ENCODE peak calls at places on chromosome 14, in nine cellular contexts. M, P, Q, K, L, X, G, I and T are unnamed samples.

GRCh38 chr14:100664234-100664633 is 62.5 kb upstream of the DLK1 start:
- DNase-seq in P (no peak), I (no peak), X (no peak), L (no peak), M (no peak), G (no peak), K (no peak), Q (no peak), T (no peak)

GRCh38 chr14:74480051-74480450 is 13.1 kb downstream of the NPC2 start:
- DNase-seq in L (no peak), G (no peak), Q (no peak), X (no peak), K (no peak), I (no peak), M (no peak), P (no peak), T (no peak)

GRCh38 chr14:104589338-104590195 is 10.0 kb downstream of the C14orf180 start:
- DNase-seq in I (no peak), L (no peak), Q (no peak), M (no peak), K (no peak), G (no peak), P (no peak), X (no peak), T (no peak)

GRCh38 chr14:33848706-33849454 is 102.0 kb downstream of the EGLN3 start:
- DNase-seq in Q (peak), G (peak), X (no peak), K (no peak), M (peak), I (peak), L (peak), P (peak), T (no peak)

GRCh38 chr14:77498120-77498979 is at the start of gene ISM2:
- DNase-seq in X (no peak), K (no peak), P (peak), M (peak), G (peak), L (peak), I (no peak), Q (peak), T (peak)

GRCh38 chr14:89260898-89261297 is 156.1 kb downstream of the FOXN3 start:
- DNase-seq in L (no peak), G (no peak), Q (no peak), P (no peak), I (no peak), K (no peak), X (no peak), M (no peak), T (no peak)

GRCh38 chr14:71466251-71466650 is 466.0 kb upstream of the RGS6 start:
- DNase-seq in G (no peak), P (peak), X (no peak), L (no peak), Q (no peak), I (no peak), M (no peak), K (no peak), T (no peak)

GRCh38 chr14:90447720-90448497 is 51.1 kb downstream of the CALM1 start:
- DNase-seq in M (no peak), Q (no peak), X (no peak), L (no peak), P (no peak), G (no peak), I (no peak), K (no peak), T (no peak)

GRCh38 chr14:91416744-91417133 is 881 bp downstream of the CCDC88C start:
- DNase-seq in M (peak), G (no peak), P (no peak), K (no peak), X (no peak), L (no peak), Q (peak), I (no peak), T (no peak)

GRCh38 chr14:99774526-99775307 is 18.5 kb upstream of the EML1 start:
- DNase-seq in Q (peak), L (no peak), M (no peak), X (no peak), K (no peak), P (no peak), I (no peak), G (no peak), T (no peak)

GRCh38 chr14:77203611-77204456 is 22.2 kb downstream of the TMEM63C start:
- DNase-seq in L (no peak), Q (no peak), P (no peak), M (no peak), X (no peak), K (no peak), G (no peak), I (peak), T (no peak)

GRCh38 chr14:55718551-55718950 is 138.5 kb downstream of the KTN1 start:
- DNase-seq in P (no peak), X (no peak), G (no peak), M (no peak), Q (peak), I (no peak), K (no peak), L (no peak), T (no peak)

GRCh38 chr14:55720796-55721195 is 140.8 kb downstream of the KTN1 start:
- DNase-seq in X (no peak), P (no peak), K (no peak), G (no peak), L (no peak), Q (no peak), M (no peak), I (no peak), T (no peak)

GRCh38 chr14:55717621-55718020 is 137.6 kb downstream of the KTN1 start:
- DNase-seq in Q (peak), P (no peak), G (no peak), K (no peak), I (no peak), L (no peak), M (no peak), X (no peak), T (no peak)

GRCh38 chr14:55724736-55725135 is 144.7 kb downstream of the KTN1 start:
- DNase-seq in M (no peak), X (no peak), P (no peak), G (no peak), L (no peak), K (no peak), Q (no peak), I (no peak), T (no peak)

GRCh38 chr14:55721353-55721752 is 141.3 kb downstream of the KTN1 start:
- DNase-seq in G (no peak), X (no peak), L (no peak), K (no peak), Q (peak), M (no peak), P (no peak), I (no peak), T (no peak)
- TF ChIP-seq CTCF in G (no peak), X (no peak), L (peak), K (no peak), Q (no peak), M (no peak), P (no peak), I (no peak), T (no peak)

GRCh38 chr14:69574954-69575295 is 254 bp upstream of the CCDC177 start:
- DNase-seq in Q (no peak), M (no peak), L (no peak), G (no peak), X (no peak), K (no peak), I (no peak), P (no peak), T (no peak)
- TF ChIP-seq CTCF in Q (no peak), M (no peak), L (no peak), G (peak), X (no peak), K (no peak), I (no peak), P (no peak), T (no peak)

DNA sequence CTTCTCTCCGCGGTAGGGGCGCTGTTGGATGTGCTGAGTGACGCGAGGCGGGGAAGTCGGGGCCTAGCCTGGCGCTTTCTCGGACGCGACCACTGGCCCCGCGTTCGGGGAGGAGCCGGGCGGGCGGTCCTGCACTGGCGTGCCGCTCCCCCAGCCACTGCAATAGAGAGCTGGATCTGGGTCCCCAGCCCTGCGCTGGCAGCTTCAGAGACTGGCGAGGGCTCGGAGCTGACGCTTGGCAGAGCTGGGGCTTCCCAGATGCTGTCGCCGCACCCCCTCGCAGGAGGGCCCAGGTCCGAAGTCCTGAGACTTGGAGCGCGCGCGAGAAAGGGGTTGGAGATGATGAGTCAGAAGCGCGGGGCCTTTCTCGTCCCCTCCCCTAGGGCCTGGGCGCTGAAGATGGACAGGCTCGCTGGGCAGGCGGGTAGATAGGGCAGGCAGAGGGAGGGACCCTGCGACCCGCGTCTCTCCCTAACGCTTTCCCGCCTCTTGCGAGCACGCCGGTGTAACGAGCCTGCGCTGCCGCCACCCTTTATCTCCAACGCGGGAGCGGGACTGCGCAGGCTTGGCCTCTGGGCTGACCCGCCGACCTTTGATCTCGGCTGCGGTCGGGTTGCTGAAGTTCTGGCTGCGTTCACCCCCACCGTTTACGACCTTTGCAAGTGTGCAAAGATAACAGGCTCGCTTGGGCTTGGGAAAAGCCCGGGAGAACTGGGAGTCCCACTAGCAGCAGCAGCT is 3.0 kb downstream of the TMEM253 start:
- DNase-seq in L (peak), M (peak), G (peak), Q (peak), P (peak), X (peak), I (peak), K (peak), T (peak)
- TF ChIP-seq CTCF in L (peak), M (peak), G (peak), Q (peak), P (peak), X (peak), I (peak), K (peak), T (peak)

GRCh38 chr14:95850429-95850828 is 26.2 kb upstream of the TUNAR start:
- DNase-seq in Q (no peak), G (no peak), L (no peak), K (no peak), I (no peak), X (no peak), M (no peak), P (no peak), T (no peak)
- TF ChIP-seq CTCF in Q (no peak), G (no peak), L (no peak), K (no peak), I (no peak), X (no peak), M (no peak), P (peak), T (no peak)

GRCh38 chr14:21860172-21860571 is 186.6 kb upstream of the OR4E1 start:
- DNase-seq in M (no peak), X (no peak), K (no peak), I (no peak), G (no peak), Q (peak), L (no peak), P (no peak), T (peak)
- TF ChIP-seq CTCF in M (no peak), X (no peak), K (peak), I (no peak), G (peak), Q (peak), L (peak), P (peak), T (peak)

DNA sequence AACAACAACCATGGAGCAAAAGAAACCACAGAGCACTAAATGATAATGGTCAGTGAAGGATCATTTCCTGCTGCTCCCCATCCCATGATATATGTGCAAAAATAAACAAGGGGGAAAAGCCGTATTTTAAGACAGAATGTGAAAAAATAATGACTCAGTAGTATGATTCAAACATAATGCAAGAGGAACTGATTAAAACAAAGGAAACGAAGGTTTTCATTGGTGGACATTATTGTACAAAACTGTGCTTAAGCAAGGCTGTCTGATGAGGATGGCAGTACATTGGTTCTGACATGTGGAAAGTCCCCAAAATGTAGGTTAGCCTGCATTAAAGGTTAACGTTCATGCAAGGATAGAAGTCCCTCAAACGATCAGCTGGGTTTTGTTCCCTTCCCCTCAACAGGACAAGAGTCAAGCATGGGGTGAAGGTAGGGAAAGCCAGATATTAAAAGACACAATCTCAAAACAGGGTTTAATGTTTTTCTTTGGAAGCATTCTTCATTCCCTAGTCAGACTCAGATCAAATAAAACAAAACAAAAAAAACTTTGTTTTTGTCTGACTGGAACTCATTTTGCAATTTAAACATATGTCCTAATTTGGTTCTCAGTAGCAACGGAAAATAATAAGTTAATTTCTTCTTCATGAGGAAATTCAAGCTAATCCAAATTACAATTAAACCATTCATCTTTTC is 26.2 kb upstream of the PTGDR start:
- DNase-seq in L (no peak), X (no peak), K (no peak), P (no peak), I (no peak), G (no peak), M (no peak), Q (no peak), T (no peak)
- TF ChIP-seq CTCF in L (no peak), X (no peak), K (no peak), P (no peak), I (no peak), G (no peak), M (no peak), Q (no peak), T (no peak)

DNA sequence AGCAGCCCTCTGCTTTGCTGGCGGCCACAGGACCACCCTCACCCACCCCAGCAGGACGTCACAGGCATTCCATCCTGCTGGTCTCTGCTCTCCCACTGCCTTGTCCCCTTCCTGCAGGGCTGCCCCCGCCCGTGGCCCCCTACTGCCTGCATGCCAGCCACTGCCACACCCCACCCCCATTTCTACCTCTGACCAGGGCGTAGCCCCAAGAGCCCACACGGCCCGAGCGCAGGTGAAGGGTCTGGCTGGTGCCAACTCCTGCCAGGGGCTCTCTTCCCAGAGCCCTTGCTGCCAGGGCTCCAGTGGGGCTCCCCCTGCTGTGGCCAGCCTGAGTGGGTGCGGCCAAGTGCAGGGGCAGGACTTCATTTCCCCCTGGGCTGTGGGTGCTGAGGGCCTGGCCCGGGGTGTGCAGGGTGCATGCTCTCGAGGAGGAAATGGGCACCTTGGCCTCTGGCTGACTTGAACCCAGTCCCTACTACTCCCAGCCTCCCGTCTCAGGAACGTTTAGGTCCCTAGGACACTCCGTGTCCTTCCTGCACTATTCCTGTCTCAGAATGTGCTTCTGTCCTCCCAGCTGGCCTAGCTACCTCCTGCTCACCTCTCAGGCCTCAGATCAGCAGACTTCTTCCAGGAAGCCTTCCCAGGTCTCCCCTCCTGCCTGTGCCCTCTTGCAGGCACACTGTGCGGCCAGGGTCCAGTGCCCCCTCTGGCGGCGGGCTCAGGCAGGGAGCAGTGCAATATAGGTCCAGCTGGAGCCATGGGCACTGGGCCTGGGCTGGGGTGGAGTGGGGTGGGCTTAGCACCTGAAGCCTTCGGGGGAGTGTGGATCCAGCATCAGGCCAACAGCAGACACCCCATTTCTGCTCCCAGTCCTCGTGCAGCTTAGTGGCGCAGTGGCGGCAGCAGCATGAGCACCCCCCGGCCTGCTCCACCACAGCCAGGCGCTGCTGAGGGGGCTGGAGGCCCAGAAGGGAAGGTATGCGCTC is 1.4 kb downstream of the LBHD2 start:
- DNase-seq in Q (no peak), G (no peak), M (peak), P (no peak), K (no peak), X (no peak), L (peak), I (peak), T (no peak)
- TF ChIP-seq CTCF in Q (no peak), G (peak), M (no peak), P (peak), K (peak), X (no peak), L (no peak), I (no peak), T (peak)

GRCh38 chr14:52706286-52706685 is 714 bp upstream of the PSMC6 start:
- DNase-seq in M (no peak), X (no peak), Q (peak), K (no peak), G (no peak), I (no peak), L (no peak), P (no peak), T (no peak)
- TF ChIP-seq CTCF in M (no peak), X (no peak), Q (no peak), K (no peak), G (no peak), I (no peak), L (no peak), P (no peak), T (no peak)

GRCh38 chr14:52377940-52378339 is 63.8 kb downstream of the PTGER2 start:
- DNase-seq in K (no peak), I (no peak), P (no peak), L (no peak), G (no peak), Q (no peak), X (no peak), M (no peak), T (no peak)
- TF ChIP-seq CTCF in K (no peak), I (no peak), P (no peak), L (no peak), G (no peak), Q (peak), X (no peak), M (no peak), T (no peak)

GRCh38 chr14:81273961-81274360 is 53.2 kb upstream of the GTF2A1 start:
- DNase-seq in K (no peak), G (no peak), Q (no peak), P (no peak), I (no peak), L (no peak), M (no peak), X (no peak), T (no peak)

GRCh38 chr14:81272322-81272721 is 51.6 kb upstream of the GTF2A1 start:
- DNase-seq in X (no peak), M (no peak), I (no peak), L (no peak), P (no peak), K (no peak), Q (no peak), G (no peak), T (no peak)

GRCh38 chr14:81275305-81275950 is 54.7 kb upstream of the GTF2A1 start:
- DNase-seq in P (no peak), G (peak), Q (no peak), K (no peak), L (no peak), M (no peak), I (no peak), X (no peak), T (no peak)

GRCh38 chr14:81275995-81276698 is 55.4 kb upstream of the GTF2A1 start:
- DNase-seq in M (no peak), G (peak), X (no peak), I (no peak), K (no peak), P (no peak), L (no peak), Q (peak), T (peak)

GRCh38 chr14:81273521-81273920 is 52.8 kb upstream of the GTF2A1 start:
- DNase-seq in K (no peak), G (peak), L (no peak), M (no peak), Q (no peak), X (no peak), I (no peak), P (no peak), T (no peak)
- TF ChIP-seq CTCF in K (no peak), G (no peak), L (no peak), M (no peak), Q (no peak), X (no peak), I (no peak), P (no peak), T (no peak)